ENCODE peak calls at places on chromosome 17, in ten cellular contexts. U, E, M, Z, W, N, R, Q, Y and B are unnamed samples.

GRCh38 chr17:7367083-7367482 is 12.1 kb downstream of the TMEM95 start:
- DNase-seq in Y (no peak), Z (no peak), N (no peak), M (no peak), U (no peak), E (no peak), W (no peak), Q (no peak), R (no peak), B (no peak)

GRCh38 chr17:59409336-59410048 is 78.0 kb downstream of the YPEL2 start:
- DNase-seq in R (no peak), W (no peak), M (no peak), Q (no peak), Z (no peak), E (no peak), N (no peak), Y (no peak), U (no peak), B (no peak)

GRCh38 chr17:66665194-66665593 is 169.7 kb upstream of the CACNG5 start:
- DNase-seq in Z (no peak), N (no peak), E (no peak), Y (no peak), W (no peak), Q (no peak), U (no peak), R (no peak), M (no peak), B (no peak)

GRCh38 chr17:64178011-64178825 is 48.3 kb upstream of the ERN1 start:
- DNase-seq in R (no peak), M (peak), Z (no peak), Y (no peak), W (no peak), N (no peak), U (no peak), E (no peak), Q (no peak), B (no peak)

GRCh38 chr17:66403846-66404597 is 101.6 kb downstream of the PRKCA start:
- DNase-seq in R (no peak), Y (no peak), E (no peak), U (peak), W (no peak), Q (no peak), Z (no peak), M (no peak), N (no peak), B (no peak)

GRCh38 chr17:28701987-28702751 is 9.5 kb downstream of the PROCA1 start:
- DNase-seq in N (no peak), E (no peak), U (no peak), Y (no peak), W (no peak), Q (no peak), Z (no peak), R (no peak), M (peak), B (no peak)

GRCh38 chr17:38870259-38871165 is 654 bp downstream of the LASP1 start:
- DNase-seq in W (no peak), Y (peak), R (peak), Q (peak), E (peak), M (peak), U (peak), N (peak), Z (peak), B (peak)

GRCh38 chr17:80724723-80725388 is 180.2 kb downstream of the RPTOR start:
- DNase-seq in N (no peak), U (peak), Z (no peak), Y (peak), R (no peak), E (no peak), M (no peak), W (peak), Q (no peak), B (no peak)

GRCh38 chr17:32777436-32777835 is 99.5 kb downstream of the MYO1D start:
- DNase-seq in M (no peak), W (no peak), Q (no peak), Z (no peak), Y (peak), E (no peak), U (no peak), N (no peak), R (no peak), B (no peak)

GRCh38 chr17:81173354-81173753 is 7.3 kb upstream of the AATK start:
- DNase-seq in M (no peak), R (no peak), Y (no peak), E (no peak), W (no peak), Q (no peak), N (no peak), U (no peak), Z (no peak), B (no peak)

GRCh38 chr17:35972535-35972934 is 8.8 kb downstream of the CCL16 start:
- DNase-seq in Y (no peak), U (no peak), M (no peak), R (no peak), Z (no peak), E (no peak), W (no peak), Q (no peak), N (no peak), B (no peak)

GRCh38 chr17:55426851-55427586 is 5.4 kb upstream of the MMD start:
- DNase-seq in N (no peak), Z (no peak), E (no peak), Y (no peak), M (no peak), Q (no peak), R (no peak), U (peak), W (no peak), B (no peak)

GRCh38 chr17:16933317-16934132 is 38.4 kb downstream of the TNFRSF13B start:
- DNase-seq in U (no peak), Y (no peak), R (no peak), E (no peak), N (no peak), Z (no peak), Q (no peak), M (peak), W (no peak), B (peak)

GRCh38 chr17:343211-343610 is 9.4 kb downstream of the RPH3AL start:
- DNase-seq in Z (no peak), R (no peak), E (no peak), U (no peak), N (no peak), W (no peak), Y (no peak), M (peak), Q (no peak), B (no peak)

GRCh38 chr17:7684856-7685532 is 2.3 kb downstream of the TP53 start:
- DNase-seq in Q (no peak), W (no peak), M (no peak), U (no peak), N (no peak), Y (no peak), R (no peak), Z (no peak), E (no peak), B (no peak)

GRCh38 chr17:46020023-46020735 is 21.1 kb downstream of the STH start:
- DNase-seq in Y (no peak), U (no peak), R (no peak), M (no peak), Z (peak), W (no peak), N (no peak), E (peak), Q (no peak), B (no peak)

GRCh38 chr17:27944546-27945332 is 51.6 kb upstream of the LYRM9 start:
- DNase-seq in E (no peak), N (no peak), M (no peak), Z (no peak), Q (peak), R (no peak), W (no peak), Y (no peak), U (no peak), B (no peak)

GRCh38 chr17:40068129-40068581 is 5.4 kb downstream of the THRA start:
- DNase-seq in W (no peak), E (no peak), Y (no peak), N (no peak), Q (no peak), M (no peak), R (no peak), U (no peak), Z (no peak), B (no peak)

GRCh38 chr17:17564896-17565295 is 26.6 kb downstream of the PEMT start:
- DNase-seq in E (no peak), Q (no peak), W (no peak), Y (no peak), U (no peak), R (no peak), M (no peak), N (no peak), Z (no peak), B (no peak)

GRCh38 chr17:38654411-38655398 is 20.1 kb downstream of the EPOP start:
- DNase-seq in R (no peak), Z (no peak), W (no peak), Y (no peak), M (peak), Q (peak), U (no peak), E (no peak), N (no peak), B (no peak)

GRCh38 chr17:80577876-80578275 is 33.2 kb downstream of the RPTOR start:
- DNase-seq in W (no peak), Y (no peak), N (no peak), Z (no peak), R (no peak), U (no peak), E (no peak), Q (no peak), M (no peak), B (no peak)

GRCh38 chr17:65231086-65231485 is 93.9 kb downstream of the RGS9 start:
- DNase-seq in Y (no peak), N (no peak), U (no peak), R (no peak), W (no peak), Q (no peak), Z (no peak), E (no peak), M (no peak), B (no peak)

GRCh38 chr17:1462164-1463112 is 6.4 kb upstream of the CRK start:
- DNase-seq in R (no peak), Z (no peak), M (no peak), Y (no peak), Q (peak), N (no peak), U (peak), E (no peak), W (no peak), B (no peak)

GRCh38 chr17:82236142-82236971 is 7.5 kb downstream of the SLC16A3 start:
- DNase-seq in Z (peak), R (peak), Y (peak), M (peak), W (no peak), E (peak), N (peak), U (peak), Q (peak), B (no peak)

GRCh38 chr17:81865733-81866439 is 5.3 kb downstream of the ARHGDIA start:
- DNase-seq in Q (peak), U (peak), R (peak), W (no peak), Y (no peak), E (no peak), N (peak), Z (peak), M (peak), B (no peak)

GRCh38 chr17:31696703-31697325 is 162.2 kb downstream of the COPRS start:
- DNase-seq in N (no peak), Q (no peak), U (no peak), Z (no peak), M (peak), E (no peak), W (no peak), R (no peak), Y (no peak), B (no peak)

GRCh38 chr17:31695456-31696090 is 163.5 kb downstream of the COPRS start:
- DNase-seq in M (no peak), R (no peak), E (no peak), Z (no peak), Q (no peak), N (no peak), U (peak), Y (peak), W (no peak), B (no peak)

GRCh38 chr17:31698751-31699150 is 160.3 kb downstream of the COPRS start:
- DNase-seq in Q (no peak), Z (no peak), R (no peak), Y (no peak), M (peak), E (no peak), W (no peak), N (no peak), U (no peak), B (no peak)

GRCh38 chr17:31697838-31698237 is 161.2 kb downstream of the COPRS start:
- DNase-seq in Y (no peak), R (no peak), U (no peak), M (peak), N (no peak), E (no peak), Z (no peak), W (no peak), Q (no peak), B (no peak)

GRCh38 chr17:31696184-31696602 is 162.9 kb downstream of the COPRS start:
- DNase-seq in Z (peak), N (peak), W (peak), Q (no peak), E (no peak), U (peak), Y (peak), M (peak), R (peak), B (no peak)
- TF ChIP-seq CTCF in Z (peak), N (no peak), W (peak), Q (no peak), E (no peak), U (peak), Y (peak), M (peak), R (no peak), B (no peak)

DNA sequence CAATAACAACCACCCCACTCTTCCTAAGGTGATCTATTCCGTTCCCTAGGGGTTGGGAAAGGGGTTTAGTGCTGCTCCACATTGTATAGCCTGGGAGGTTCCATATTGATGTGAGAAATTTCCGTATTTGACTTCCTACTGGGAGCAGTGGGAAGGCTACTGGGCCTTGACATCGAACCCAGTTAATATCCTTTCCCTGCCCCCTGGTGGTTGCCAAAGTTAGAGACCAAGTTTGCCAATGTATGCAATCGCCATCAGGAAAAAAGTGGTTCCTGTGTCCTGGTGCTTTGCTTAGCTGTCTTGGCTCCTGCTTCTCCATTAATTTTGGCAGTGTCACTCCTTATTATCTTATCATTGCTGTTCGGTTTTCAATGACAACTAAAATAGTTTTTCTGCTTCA is 914.9 kb downstream of the KCNJ2 start:
- DNase-seq in N (peak), U (peak), Q (no peak), R (no peak), W (no peak), Z (peak), M (peak), E (no peak), Y (peak), B (no peak)
- TF ChIP-seq CTCF in N (no peak), U (peak), Q (peak), R (no peak), W (peak), Z (peak), M (peak), E (no peak), Y (peak), B (peak)

DNA sequence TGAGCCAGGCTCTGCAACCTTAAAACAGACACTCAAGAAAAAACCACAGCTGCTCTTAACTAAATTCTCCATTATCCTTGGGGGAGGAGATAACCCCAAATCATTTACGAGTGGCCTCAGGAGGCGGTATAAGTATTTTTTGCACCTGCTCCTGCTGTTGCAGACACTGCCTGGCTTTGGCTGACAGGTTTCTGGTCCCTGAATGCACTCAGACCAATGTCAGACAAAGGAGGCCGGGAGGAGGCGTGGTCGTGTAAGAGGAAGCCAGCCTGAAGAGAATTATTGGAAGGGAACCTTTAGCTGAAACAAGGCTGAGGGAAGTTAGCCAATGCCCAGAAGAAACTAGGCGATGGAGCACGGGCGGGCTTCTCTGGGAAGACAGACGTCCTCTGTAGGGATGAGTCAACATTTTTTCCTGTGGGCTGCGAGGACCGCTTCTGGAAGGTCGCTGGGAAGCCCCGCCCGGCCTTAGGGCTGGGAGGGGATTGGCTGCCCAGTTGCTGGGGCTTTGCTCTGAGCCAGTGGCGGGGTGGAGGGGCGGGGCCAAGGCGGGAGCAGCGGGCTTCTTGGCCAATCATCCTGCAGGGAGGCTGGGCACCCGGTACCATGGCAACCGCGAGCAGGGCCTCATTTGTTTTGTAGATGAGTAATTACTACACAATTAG is 82.3 kb downstream of the CCDC182 start:
- DNase-seq in M (peak), R (peak), Q (peak), U (peak), Y (peak), N (peak), W (peak), Z (peak), E (peak), B (peak)
- TF ChIP-seq CTCF in M (no peak), R (peak), Q (no peak), U (no peak), Y (no peak), N (no peak), W (no peak), Z (no peak), E (no peak), B (no peak)

DNA sequence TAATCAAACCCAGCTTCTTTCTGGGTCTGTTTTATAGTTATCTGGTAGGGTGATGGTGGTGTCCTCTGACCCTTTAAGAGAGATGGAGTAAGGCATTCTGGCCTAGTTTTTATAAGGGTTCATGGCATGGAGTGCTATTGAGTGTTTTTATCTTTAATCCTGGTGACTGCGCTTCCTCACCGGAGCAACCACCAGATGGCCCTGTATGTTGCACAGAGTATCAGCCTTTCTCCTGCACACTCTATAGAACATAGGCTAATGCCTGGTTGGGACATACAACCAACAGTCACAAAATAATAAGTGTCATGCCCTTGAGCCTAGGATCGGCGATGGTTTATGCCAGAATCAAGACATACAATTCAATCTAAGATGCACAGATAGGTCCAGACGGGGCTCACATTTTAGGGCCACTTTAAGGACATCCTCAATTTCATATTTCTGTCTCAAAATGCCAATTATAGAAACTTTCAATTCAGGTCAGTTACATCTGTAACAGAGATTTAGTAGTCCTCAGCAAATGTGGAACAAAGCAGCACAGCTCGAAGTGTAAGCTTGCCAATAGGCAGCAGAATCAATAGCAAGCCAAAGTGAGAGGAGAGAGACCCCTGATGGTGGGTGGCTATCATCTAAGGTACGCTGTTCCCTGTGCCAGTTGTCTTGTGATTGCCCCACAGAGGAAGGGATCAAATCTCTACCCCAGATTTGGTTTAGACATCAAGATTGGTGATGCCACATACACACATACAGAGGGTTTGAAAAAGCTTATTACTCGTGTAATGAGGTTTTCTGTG is 37.2 kb upstream of the HOXB9 start:
- DNase-seq in Y (no peak), R (no peak), Q (no peak), N (no peak), E (no peak), W (no peak), Z (no peak), U (no peak), M (no peak), B (no peak)
- TF ChIP-seq CTCF in Y (peak), R (no peak), Q (peak), N (no peak), E (no peak), W (peak), Z (no peak), U (peak), M (no peak), B (no peak)

GRCh38 chr17:74987909-74988711 is 678 bp downstream of the CDR2L start:
- DNase-seq in R (peak), W (peak), Y (peak), Z (peak), Q (no peak), M (peak), E (no peak), N (peak), U (peak), B (no peak)
- TF ChIP-seq CTCF in R (peak), W (peak), Y (peak), Z (peak), Q (no peak), M (peak), E (no peak), N (no peak), U (peak), B (no peak)